ENCODE peak calls at places on chromosomes 4 and X, in eight cellular contexts. C is Peyer's patch, K is colonic mucosa, V is A549, Y is psoas muscle, W is GM12878, B is OCI-LY7, J is transverse colon. P is an unnamed sample. For H3K4me1, the result is how much of the 10 kb centered on the place peaks cover.

GRCh38 chr4:62208921-62209320 is 1008.8 kb downstream of the ADGRL3 start:
- DNase-seq in Y (no peak), B (no peak), J (no peak), C (no peak), K (no peak), W (no peak), V (no peak), P (no peak)

GRCh38 chrX:34687095-34687494 is 30.0 kb upstream of the TMEM47 start:
- DNase-seq in K (no peak), B (no peak), C (no peak), W (no peak), J (no peak), Y (no peak), V (no peak), P (no peak)

GRCh38 chr4:14532436-14532835 is 469.8 kb upstream of the CPEB2 start:
- DNase-seq in W (no peak), J (no peak), C (no peak), V (no peak), Y (no peak), B (no peak), K (no peak), P (no peak)

GRCh38 chrX:12329476-12329875 is 191.2 kb downstream of the FRMPD4 start:
- DNase-seq in B (no peak), Y (no peak), C (no peak), W (no peak), V (no peak), K (no peak), J (no peak), P (no peak)

GRCh38 chrX:30593435-30594200 is 16.1 kb upstream of the TASL start:
- DNase-seq in Y (no peak), W (no peak), J (peak), B (peak), V (no peak), C (peak), K (no peak), P (no peak)

GRCh38 chrX:153600921-153601320 is 2.0 kb upstream of the CCNQ start:
- DNase-seq in Y (no peak), J (no peak), B (no peak), K (no peak), W (no peak), V (no peak), C (no peak), P (peak)

GRCh38 chr4:40462326-40462725 is 127.2 kb downstream of the CHRNA9 start:
- DNase-seq in V (no peak), C (no peak), J (no peak), Y (no peak), K (no peak), W (peak), B (peak), P (no peak)

GRCh38 chrX:67780694-67781109 is 236.9 kb downstream of the AR start:
- DNase-seq in J (peak), V (peak), W (no peak), C (peak), Y (peak), K (peak), B (no peak), P (peak)

GRCh38 chr4:187103351-187103750 is 379.7 kb upstream of the FAT1 start:
- DNase-seq in B (peak), Y (no peak), V (no peak), W (no peak), K (no peak), C (no peak), J (no peak), P (no peak)

GRCh38 chr4:136863756-136864155 is 668.5 kb downstream of the PCDH18 start:
- DNase-seq in K (no peak), W (no peak), B (no peak), Y (no peak), J (no peak), C (no peak), V (peak), P (no peak)

GRCh38 chr4:174089711-174090110 is 193.8 kb downstream of the FBXO8 start:
- DNase-seq in V (no peak), C (no peak), W (no peak), K (no peak), J (no peak), Y (no peak), B (no peak), P (no peak)

GRCh38 chr4:52643846-52644245 is 15.3 kb downstream of the USP46 start:
- DNase-seq in C (peak), Y (peak), J (peak), V (no peak), K (no peak), B (no peak), W (no peak), P (no peak)

GRCh38 chr4:156521631-156522030 is 450.0 kb downstream of the PDGFC start:
- DNase-seq in C (no peak), V (no peak), K (no peak), W (no peak), J (no peak), B (no peak), Y (no peak), P (no peak)

GRCh38 chr4:3420606-3420955 is 21.2 kb upstream of the HGFAC start:
- DNase-seq in K (no peak), Y (peak), W (no peak), B (no peak), C (no peak), V (no peak), J (no peak), P (peak)

GRCh38 chrX:10296581-10296980 is 139.8 kb downstream of the CLCN4 start:
- DNase-seq in J (no peak), V (no peak), W (no peak), Y (no peak), B (no peak), C (no peak), K (no peak), P (no peak)

GRCh38 chr4:25842229-25842840 is 20.5 kb downstream of the SEL1L3 start:
- DNase-seq in C (peak), Y (no peak), V (no peak), J (peak), W (peak), K (no peak), B (peak), P (no peak)

GRCh38 chrX:41308884-41309655 is 24.9 kb upstream of the DDX3X start:
- DNase-seq in V (no peak), J (no peak), C (peak), K (no peak), B (no peak), Y (no peak), W (no peak), P (no peak)

DNA sequence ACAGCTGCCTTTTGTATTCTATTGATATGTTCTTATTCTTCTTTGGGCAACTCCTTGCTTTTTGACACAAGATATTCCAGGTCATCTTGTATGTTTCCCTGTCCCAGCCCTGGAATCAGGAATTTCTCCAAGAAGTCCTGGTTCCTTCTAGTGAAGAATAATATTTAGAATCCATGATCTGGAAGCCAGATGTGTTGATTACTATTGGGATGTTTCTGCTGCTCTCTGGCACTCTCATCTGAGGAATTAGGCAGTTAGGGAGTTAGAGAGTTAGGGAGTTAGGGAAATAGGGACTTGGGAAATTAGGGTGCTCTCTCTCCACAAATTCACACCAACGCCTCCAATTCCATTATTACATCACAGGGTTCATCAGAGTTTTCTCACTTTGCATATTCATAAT is 191.2 kb downstream of the ZNF330 start:
- DNase-seq in Y (no peak), W (no peak), J (no peak), V (no peak), B (no peak), K (no peak), C (no peak), P (no peak)
- H3K4me1 ChIP-seq in Y (under half), W (under half), J (under half), V (under half), B (under half), K (under half), C (under half), P (under half)

GRCh38 chr4:183544109-183544508 is 39.3 kb downstream of the ING2 start:
- DNase-seq in W (no peak), B (no peak), Y (no peak), V (no peak), J (no peak), C (no peak), K (no peak), P (no peak)

GRCh38 chr4:183546376-183546775 is 41.5 kb downstream of the ING2 start:
- DNase-seq in W (no peak), C (no peak), B (no peak), J (no peak), Y (no peak), V (no peak), K (no peak), P (no peak)

GRCh38 chr4:183541081-183542045 is 36.5 kb downstream of the ING2 start:
- DNase-seq in W (no peak), K (no peak), B (no peak), Y (no peak), C (no peak), V (no peak), J (no peak), P (no peak)

GRCh38 chr4:183540498-183540953 is 35.7 kb downstream of the ING2 start:
- DNase-seq in B (no peak), K (no peak), J (no peak), Y (no peak), W (no peak), V (no peak), C (no peak), P (no peak)
- TF ChIP-seq CTCF in B (no peak), K (no peak), J (no peak), Y (no peak), W (no peak), V (no peak), C (no peak), P (no peak)

GRCh38 chr4:78652282-78652876 is 100.8 kb downstream of the ANXA3 start:
- DNase-seq in K (no peak), J (no peak), B (no peak), V (no peak), C (no peak), W (no peak), Y (no peak), P (no peak)

GRCh38 chr4:78654809-78655208 is 103.2 kb downstream of the ANXA3 start:
- DNase-seq in K (no peak), C (no peak), W (no peak), Y (no peak), B (no peak), V (no peak), J (no peak), P (no peak)

GRCh38 chr4:78650106-78651021 is 98.8 kb downstream of the ANXA3 start:
- DNase-seq in V (peak), K (no peak), W (no peak), B (no peak), C (no peak), J (no peak), Y (no peak), P (no peak)

GRCh38 chr4:78651250-78651860 is 99.8 kb downstream of the ANXA3 start:
- DNase-seq in C (no peak), Y (no peak), W (no peak), J (no peak), K (no peak), B (no peak), V (no peak), P (no peak)

GRCh38 chr4:78653655-78654054 is 102.1 kb downstream of the ANXA3 start:
- DNase-seq in Y (no peak), C (no peak), B (peak), W (no peak), K (no peak), J (no peak), V (no peak), P (no peak)
- H3K4me1 ChIP-seq in Y (under half), C (under half), B (under half), W (under half), K (under half), J (under half), V (under half), P (under half)

DNA sequence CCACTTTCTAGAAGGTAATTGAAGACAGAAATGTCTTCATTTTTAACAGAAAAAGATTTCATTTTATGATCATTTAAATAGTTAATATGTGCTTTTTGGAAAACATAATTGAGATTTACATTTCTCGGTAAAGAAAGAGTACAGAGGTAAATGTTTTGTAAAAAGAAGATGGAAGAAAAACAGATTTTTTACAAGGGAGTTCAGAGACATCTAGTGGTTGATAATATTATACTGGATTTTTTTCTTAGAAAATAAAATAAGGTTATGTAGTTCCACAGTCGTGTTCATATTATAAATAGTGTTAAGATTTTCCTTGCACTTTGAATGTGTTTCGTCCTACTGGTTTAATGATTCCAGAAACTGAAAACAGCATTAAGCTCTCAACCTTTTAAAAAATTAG is 60.6 kb downstream of the SMARCA1 start:
- DNase-seq in W (no peak), Y (no peak), K (no peak), J (no peak), C (no peak), B (no peak), V (no peak), P (no peak)
- TF ChIP-seq CTCF in W (no peak), Y (no peak), K (no peak), J (no peak), C (no peak), B (peak), V (peak), P (no peak)

GRCh38 chr4:80077639-80078038 is 4.6 kb upstream of the ANTXR2 start:
- DNase-seq in Y (no peak), B (no peak), W (no peak), C (no peak), J (no peak), V (peak), K (no peak), P (no peak)

GRCh38 chr4:80075995-80076394 is 3.0 kb upstream of the ANTXR2 start:
- DNase-seq in B (no peak), C (no peak), J (no peak), W (no peak), K (no peak), Y (no peak), V (no peak), P (no peak)

GRCh38 chr4:80079255-80079923 is 6.4 kb upstream of the ANTXR2 start:
- DNase-seq in K (no peak), J (no peak), Y (no peak), V (no peak), C (no peak), W (no peak), B (no peak), P (no peak)

GRCh38 chr4:80081566-80081965 is 8.5 kb upstream of the ANTXR2 start:
- DNase-seq in J (no peak), B (no peak), W (no peak), V (no peak), Y (no peak), K (no peak), C (no peak), P (no peak)

DNA sequence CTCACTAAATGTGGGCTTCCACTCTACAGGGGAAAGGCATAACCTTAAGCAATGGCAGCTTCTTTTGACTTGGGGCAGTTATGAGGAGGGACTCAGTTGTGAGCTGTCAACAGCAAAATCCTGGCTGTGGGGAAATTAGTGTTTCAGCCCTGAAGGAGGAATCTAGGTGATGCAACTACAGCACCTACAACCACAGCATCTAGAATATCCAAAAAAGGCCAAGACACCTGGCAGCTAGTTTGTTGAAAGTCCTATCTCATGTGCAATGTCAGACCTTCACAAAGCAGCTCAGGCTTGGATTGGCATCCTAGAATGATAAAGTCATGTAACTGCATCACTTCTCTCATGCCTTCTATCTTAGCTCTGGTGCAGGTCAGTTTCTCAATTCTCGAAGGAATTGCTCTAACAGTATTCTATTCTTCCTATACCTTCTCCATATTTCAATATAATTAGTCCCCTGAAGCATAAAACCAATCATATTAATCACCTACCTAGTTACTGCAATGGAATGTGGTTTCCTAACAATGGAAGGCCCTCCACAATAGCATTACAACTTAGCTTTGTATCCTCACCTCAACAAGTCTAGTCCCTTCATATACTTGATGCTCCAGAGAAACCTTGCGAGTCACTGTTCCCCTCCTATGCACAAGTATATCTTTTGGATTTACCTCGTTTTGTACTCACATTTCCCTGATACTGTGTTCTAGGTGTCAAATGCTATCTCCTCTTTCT is 5.5 kb upstream of the ANTXR2 start:
- DNase-seq in B (no peak), C (no peak), K (no peak), W (no peak), Y (no peak), J (no peak), V (no peak), P (no peak)
- H3K4me1 ChIP-seq in B (under half), C (under half), K (under half), W (under half), Y (under half), J (under half), V (under half), P (under half)

GRCh38 chrX:8364369-8365141 is 100.1 kb upstream of the VCX3B start:
- DNase-seq in J (no peak), K (no peak), C (no peak), B (peak), V (peak), W (no peak), Y (no peak), P (no peak)
- TF ChIP-seq CTCF in J (peak), K (no peak), C (no peak), B (peak), V (peak), W (peak), Y (peak), P (no peak)

DNA sequence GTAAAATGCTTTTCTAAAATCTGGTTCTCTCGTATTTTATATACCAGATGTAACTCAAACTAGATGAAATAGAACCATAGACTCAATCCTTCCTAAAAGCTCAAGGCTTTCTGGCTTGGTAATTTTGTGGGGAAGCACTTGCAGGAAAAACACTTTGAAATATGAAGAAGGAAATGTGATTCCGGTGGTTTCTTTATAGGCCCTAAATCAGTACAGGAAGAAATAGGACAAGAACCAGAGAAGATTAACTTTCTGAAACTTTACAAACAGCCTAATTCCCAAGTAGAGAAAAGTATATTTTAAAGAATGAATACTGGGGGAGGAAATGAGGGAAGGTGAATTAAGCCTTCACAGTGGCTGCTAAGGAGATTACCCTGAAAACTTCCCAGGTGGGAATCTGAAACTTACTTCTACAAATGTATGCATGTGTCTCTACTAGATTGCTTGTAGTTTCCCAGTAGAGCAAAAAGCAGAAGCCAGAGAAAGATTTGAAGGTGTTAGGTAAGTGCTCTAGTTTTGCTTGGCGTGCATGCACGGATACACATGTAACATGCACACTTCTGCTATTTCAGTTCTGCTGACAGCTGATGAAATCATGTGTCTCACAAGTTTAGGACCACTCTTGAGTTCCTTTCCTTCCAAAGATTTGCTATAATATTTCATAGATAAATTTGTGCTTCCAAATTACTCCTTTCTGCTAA is 92.1 kb downstream of the AFF1 start:
- DNase-seq in Y (no peak), B (peak), K (no peak), V (no peak), C (no peak), J (no peak), W (peak), P (no peak)
- H3K4me1 ChIP-seq in Y (half or more), B (under half), K (under half), V (half or more), C (half or more), J (half or more), W (under half), P (half or more)

GRCh38 chrX:58025979-58026378 is 115.7 kb upstream of the ZXDA start:
- DNase-seq in V (peak), C (peak), J (peak), Y (no peak), W (no peak), B (peak), K (peak), P (no peak)
- TF ChIP-seq CTCF in V (peak), C (no peak), J (peak), Y (peak), W (peak), B (peak), K (peak), P (peak)

GRCh38 chr4:105133976-105134375 is 12.7 kb upstream of the TET2 start:
- DNase-seq in B (no peak), V (no peak), J (no peak), W (no peak), C (no peak), Y (no peak), K (no peak), P (no peak)
- H3K4me1 ChIP-seq in B (under half), V (under half), J (under half), W (under half), C (under half), Y (under half), K (under half), P (under half)

GRCh38 chr4:119243868-119244267 is 31.4 kb downstream of the USP53 start:
- DNase-seq in K (no peak), W (no peak), J (no peak), Y (no peak), C (no peak), B (no peak), V (no peak), P (no peak)

GRCh38 chr4:119242417-119242816 is 29.9 kb downstream of the USP53 start:
- DNase-seq in K (no peak), V (no peak), J (no peak), B (no peak), C (no peak), Y (no peak), W (no peak), P (no peak)

GRCh38 chr4:119244344-119244743 is 31.8 kb downstream of the USP53 start:
- DNase-seq in B (no peak), J (no peak), V (no peak), Y (no peak), W (no peak), K (no peak), C (no peak), P (no peak)

GRCh38 chr4:119244832-119245231 is 32.3 kb downstream of the USP53 start:
- DNase-seq in W (no peak), V (no peak), J (no peak), Y (no peak), K (no peak), B (peak), C (no peak), P (no peak)

DNA sequence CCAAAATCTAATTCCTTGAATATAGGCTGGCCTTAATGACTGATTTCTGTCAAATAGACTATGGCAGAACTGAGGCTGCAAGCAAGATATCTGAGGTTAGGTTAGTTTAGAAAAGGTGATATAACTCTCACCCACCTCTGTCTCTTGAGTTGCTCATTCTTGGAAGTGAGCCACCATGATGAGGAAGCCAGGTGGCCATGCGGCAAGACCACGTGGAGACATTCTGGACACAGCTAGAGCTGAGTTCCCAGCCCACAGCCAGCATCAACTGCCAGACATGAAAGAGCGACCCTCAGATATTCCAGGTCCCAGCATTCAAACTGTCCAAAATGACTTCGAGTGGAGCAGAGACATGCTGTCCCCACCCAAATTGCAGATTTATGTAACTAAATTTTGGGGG is 33.7 kb downstream of the USP53 start:
- DNase-seq in V (no peak), Y (peak), B (no peak), W (no peak), J (no peak), C (no peak), K (no peak), P (no peak)
- TF ChIP-seq CTCF in V (no peak), Y (no peak), B (no peak), W (no peak), J (no peak), C (no peak), K (no peak), P (no peak)